ENCODE peak calls at places on chromosomes 1 and 21, in four cellular contexts. N, A, I and X are unnamed samples.

GRCh38 chr1:82152356-82153281 is 351.9 kb downstream of the ADGRL2 start:
- ATAC-seq in N (peak), I (no peak), A (no peak), X (no peak)

GRCh38 chr1:100028765-100029164 is 59.0 kb downstream of the SLC35A3 start:
- ATAC-seq in A (no peak), I (peak), N (no peak), X (peak)

GRCh38 chr1:78483903-78484302 is 6.9 kb upstream of the PTGFR start:
- ATAC-seq in I (no peak), A (no peak), N (no peak), X (no peak)

GRCh38 chr1:157781048-157781447 is 4.1 kb upstream of the FCRL2 start:
- ATAC-seq in N (no peak), A (no peak), I (peak), X (no peak)

GRCh38 chr1:26580116-26580515 is 50.6 kb downstream of the RPS6KA1 start:
- ATAC-seq in I (no peak), N (no peak), A (no peak), X (peak)

GRCh38 chr1:91872560-91873081 is 13.3 kb downstream of the TGFBR3 start:
- ATAC-seq in N (peak), I (peak), A (peak), X (peak)

GRCh38 chr21:42039470-42039901 is 29.3 kb upstream of the ZBTB21 start:
- ATAC-seq in N (peak), I (no peak), A (peak), X (no peak)

GRCh38 chr21:24428539-24429186 is 1178.6 kb downstream of the MRPL39 start:
- ATAC-seq in N (no peak), I (peak), A (no peak), X (no peak)

GRCh38 chr1:66325594-66326380 is 208.2 kb upstream of the SGIP1 start:
- ATAC-seq in N (no peak), A (no peak), I (no peak), X (no peak)

GRCh38 chr1:23126200-23126599 is 42.5 kb downstream of the LUZP1 start:
- ATAC-seq in N (no peak), A (no peak), I (no peak), X (no peak)

GRCh38 chr1:160626560-160627342 is 20.1 kb downstream of the SLAMF1 start:
- ATAC-seq in A (no peak), I (peak), N (no peak), X (peak)

GRCh38 chr1:69648486-69648885 is 80.8 kb downstream of the LRRC7 start:
- ATAC-seq in I (no peak), N (no peak), A (no peak), X (no peak)

GRCh38 chr1:15916417-15916816 is 59.5 kb downstream of the ZBTB17 start:
- ATAC-seq in N (no peak), A (no peak), I (no peak), X (peak)

GRCh38 chr1:202861420-202862121 is 27.4 kb downstream of the RABIF start:
- ATAC-seq in I (peak), N (peak), A (peak), X (peak)

GRCh38 chr1:158067651-158068050 is 74.2 kb downstream of the KIRREL1 start:
- ATAC-seq in N (no peak), A (peak), I (no peak), X (no peak)

GRCh38 chr1:100556925-100557605 is 19.1 kb downstream of the GPR88 start:
- ATAC-seq in A (no peak), I (no peak), N (no peak), X (no peak)

GRCh38 chr1:242140871-242141270 is 142.0 kb upstream of the MAP1LC3C start:
- ATAC-seq in N (no peak), A (no peak), I (no peak), X (no peak)

GRCh38 chr1:19974822-19975416 is 4.5 kb downstream of the PLA2G2A start:
- ATAC-seq in I (peak), N (peak), A (peak), X (peak)

GRCh38 chr1:244210884-244211558 is 159.9 kb downstream of the ZBTB18 start:
- ATAC-seq in A (peak), N (peak), I (no peak), X (no peak)

GRCh38 chr1:220894025-220894923 is 15.0 kb downstream of the HLX start:
- ATAC-seq in N (peak), A (no peak), I (peak), X (no peak)

GRCh38 chr1:214573386-214574358 is 22.3 kb upstream of the PTPN14 start:
- ATAC-seq in N (no peak), A (no peak), I (no peak), X (no peak)

GRCh38 chr1:54342306-54342705 is 63.9 kb downstream of the SSBP3 start:
- ATAC-seq in A (no peak), N (no peak), I (no peak), X (no peak)

GRCh38 chr1:116254776-116255175 is 118.3 kb upstream of the ATP1A1 start:
- ATAC-seq in A (no peak), N (peak), I (no peak), X (no peak)

GRCh38 chr1:43936470-43937151 is 3.0 kb downstream of the ARTN start:
- ATAC-seq in I (peak), A (peak), N (peak), X (no peak)

GRCh38 chr1:47804127-47804526 is 193.1 kb downstream of the TRABD2B start:
- ATAC-seq in A (no peak), I (no peak), N (no peak), X (no peak)

GRCh38 chr1:167409183-167409582 is 109.1 kb downstream of the CD247 start:
- ATAC-seq in N (peak), I (no peak), A (no peak), X (no peak)

GRCh38 chr1:118911571-118911970 is 76.6 kb downstream of the TBX15 start:
- ATAC-seq in A (no peak), N (peak), I (no peak), X (no peak)

GRCh38 chr1:19011832-19012231 is 55.4 kb upstream of the IFFO2 start:
- ATAC-seq in A (no peak), I (no peak), N (no peak), X (no peak)

GRCh38 chr1:71658295-71658694 is 577.5 kb upstream of the ZRANB2 start:
- ATAC-seq in I (no peak), A (no peak), N (no peak), X (no peak)

GRCh38 chr1:223011230-223011856 is 131.7 kb downstream of the TLR5 start:
- ATAC-seq in N (peak), I (no peak), A (no peak), X (no peak)

GRCh38 chr1:205436776-205437485 is 15.1 kb upstream of the LEMD1 start:
- ATAC-seq in N (no peak), I (no peak), A (no peak), X (no peak)

GRCh38 chr21:41663805-41664788 is 102.8 kb downstream of the RIPK4 start:
- ATAC-seq in I (no peak), N (peak), A (no peak), X (no peak)

GRCh38 chr1:92913093-92913819 is 48.0 kb downstream of the DIPK1A start:
- ATAC-seq in N (peak), A (no peak), I (no peak), X (no peak)

GRCh38 chr1:167762061-167762746 is 40.4 kb downstream of the MPZL1 start:
- ATAC-seq in A (no peak), I (peak), N (no peak), X (peak)

GRCh38 chr1:174044418-174045222 is 22.5 kb upstream of the RC3H1 start:
- ATAC-seq in N (no peak), A (no peak), I (peak), X (peak)

GRCh38 chr1:155729031-155729898 is 40.4 kb downstream of the DAP3 start:
- ATAC-seq in A (peak), I (no peak), N (peak), X (peak)

GRCh38 chr1:7383671-7384070 is 387.4 kb upstream of the VAMP3 start:
- ATAC-seq in A (no peak), N (no peak), I (no peak), X (no peak)